ENCODE peak calls at places on chromosomes 7 and 10, in five cellular contexts. D is AG09309, B is choroid plexus epithelial cell, L is thyroid gland, W is ascending aorta. I is an unnamed sample.

GRCh38 chr10:83942410-83942809 is 196.9 kb upstream of the GHITM start:
- DNase-seq in W (no peak), B (no peak), D (no peak), L (no peak), I (no peak)

GRCh38 chr7:116162992-116163391 is 47.3 kb upstream of the TES start:
- DNase-seq in D (no peak), L (no peak), B (no peak), W (no peak), I (no peak)

GRCh38 chr7:142598297-142598696 is 151.0 kb upstream of the PRSS1 start:
- DNase-seq in W (no peak), B (no peak), L (no peak), D (no peak), I (no peak)

GRCh38 chr7:21251166-21251806 is 176.6 kb upstream of the SP4 start:
- DNase-seq in B (no peak), W (no peak), D (no peak), L (no peak), I (no peak)

GRCh38 chr7:42494199-42494710 is 257.2 kb upstream of the GLI3 start:
- DNase-seq in L (no peak), W (no peak), B (peak), D (no peak), I (no peak)

GRCh38 chr7:123633553-123633952 is 22.1 kb upstream of the LMOD2 start:
- DNase-seq in D (no peak), B (peak), W (no peak), L (no peak), I (no peak)

GRCh38 chr10:6951771-6952170 is 371.7 kb upstream of the PRKCQ start:
- DNase-seq in B (no peak), D (no peak), L (no peak), W (no peak), I (no peak)

GRCh38 chr7:44615149-44615611 is 8.8 kb downstream of the OGDH start:
- DNase-seq in D (no peak), B (peak), L (peak), W (peak), I (no peak)

GRCh38 chr10:6600224-6600987 is 20.3 kb upstream of the PRKCQ start:
- DNase-seq in B (no peak), W (no peak), L (no peak), D (no peak), I (no peak)

DNA sequence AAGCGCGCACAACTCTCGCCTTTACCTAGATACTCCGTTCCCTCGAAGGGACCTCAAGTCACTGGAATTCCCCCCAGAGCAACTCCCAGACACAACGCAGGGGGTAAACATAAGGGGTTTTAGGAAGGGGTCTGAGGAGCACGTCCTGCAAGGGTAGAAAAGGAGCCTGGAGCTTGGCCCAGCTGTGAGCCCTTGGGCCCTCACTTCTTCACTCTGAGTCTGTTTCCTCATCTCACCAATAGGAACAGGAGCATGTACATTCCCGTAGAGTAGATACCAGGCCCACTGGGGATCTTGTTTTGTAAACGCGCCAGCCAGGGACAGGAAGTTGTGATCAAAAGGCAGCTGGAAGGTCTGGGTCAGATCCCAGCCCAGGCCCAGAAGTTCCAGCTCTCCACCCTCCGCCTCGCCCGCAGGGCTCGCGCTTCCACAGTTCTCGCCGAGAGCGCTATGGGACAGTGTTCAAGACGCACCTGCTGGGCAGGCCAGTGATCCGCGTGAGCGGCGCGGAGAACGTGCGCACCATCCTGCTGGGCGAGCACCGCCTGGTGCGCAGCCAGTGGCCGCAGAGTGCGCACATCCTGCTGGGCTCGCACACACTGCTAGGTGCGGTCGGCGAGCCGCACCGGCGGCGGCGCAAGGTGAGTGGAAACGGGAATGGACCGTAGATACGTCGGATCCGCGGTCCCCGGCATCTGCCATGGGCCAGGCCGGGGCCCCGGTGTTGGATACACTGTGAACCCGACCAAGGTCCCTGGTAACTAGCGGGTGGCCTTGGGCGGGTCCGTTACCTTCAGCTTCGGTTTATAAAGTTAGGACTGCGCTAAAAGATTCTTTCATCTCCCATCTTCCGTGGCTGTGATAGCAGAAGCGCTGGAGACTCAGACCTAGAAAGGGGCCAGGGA is 1.2 kb downstream of the CYP26C1 start:
- DNase-seq in B (peak), L (no peak), D (no peak), W (no peak), I (no peak)
- H3K4me3 ChIP-seq in B (peak), L (no peak), D (peak), W (peak), I (no peak)

DNA sequence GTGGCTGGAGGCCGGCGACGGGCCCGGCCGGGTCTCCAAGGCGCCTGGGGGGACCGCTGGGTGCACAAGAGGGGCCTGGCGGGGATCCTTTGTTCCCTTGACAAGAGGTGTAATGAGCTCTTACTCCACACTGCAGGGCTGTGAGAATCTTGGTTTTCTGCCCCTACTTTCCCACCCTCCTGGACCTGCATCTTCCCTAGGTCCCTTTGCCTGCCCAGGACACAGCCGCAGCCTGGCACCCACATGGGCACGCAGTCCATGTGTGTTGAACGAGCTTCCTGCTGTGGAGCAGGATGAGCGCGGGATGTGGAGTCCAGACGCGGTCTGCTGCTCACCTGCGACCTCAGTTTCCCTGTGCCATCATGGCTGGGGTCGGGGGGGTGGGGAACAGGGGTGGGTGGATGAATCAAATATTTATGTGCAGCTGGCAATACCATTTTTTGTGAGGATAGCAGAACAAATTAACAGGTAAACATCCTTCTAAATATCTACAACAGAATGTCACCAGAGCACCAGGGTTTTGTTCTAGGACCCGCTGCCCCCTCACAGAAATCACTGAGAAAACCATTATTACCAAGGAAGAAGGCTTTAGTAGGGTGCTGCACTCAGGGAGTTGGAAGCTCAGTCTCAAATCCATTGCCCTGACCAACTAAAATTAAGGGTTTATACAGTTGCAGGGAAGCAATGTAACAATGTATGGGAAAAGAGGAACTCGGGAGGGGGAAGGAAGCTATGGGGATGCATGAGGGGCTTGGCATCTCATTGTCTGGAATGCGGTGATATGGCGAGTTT is 474 bp upstream of the NSMCE4A start:
- DNase-seq in B (no peak), D (no peak), W (no peak), L (no peak), I (no peak)
- TF ChIP-seq CTCF in B (peak), D (no peak), W (no peak), L (peak), I (no peak)

GRCh38 chr10:80206277-80206655 is 929 bp upstream of the ANXA11 start:
- DNase-seq in W (no peak), B (no peak), D (no peak), L (no peak), I (no peak)

GRCh38 chr10:80205478-80206276 is at the start of gene ANXA11:
- DNase-seq in B (peak), W (peak), D (no peak), L (peak), I (peak)

GRCh38 chr10:80210259-80210658 is 4.9 kb upstream of the ANXA11 start:
- DNase-seq in L (no peak), W (no peak), D (no peak), B (no peak), I (no peak)

GRCh38 chr10:80204801-80205477 is 398 bp downstream of the ANXA11 start:
- DNase-seq in L (peak), W (no peak), D (no peak), B (no peak), I (peak)

DNA sequence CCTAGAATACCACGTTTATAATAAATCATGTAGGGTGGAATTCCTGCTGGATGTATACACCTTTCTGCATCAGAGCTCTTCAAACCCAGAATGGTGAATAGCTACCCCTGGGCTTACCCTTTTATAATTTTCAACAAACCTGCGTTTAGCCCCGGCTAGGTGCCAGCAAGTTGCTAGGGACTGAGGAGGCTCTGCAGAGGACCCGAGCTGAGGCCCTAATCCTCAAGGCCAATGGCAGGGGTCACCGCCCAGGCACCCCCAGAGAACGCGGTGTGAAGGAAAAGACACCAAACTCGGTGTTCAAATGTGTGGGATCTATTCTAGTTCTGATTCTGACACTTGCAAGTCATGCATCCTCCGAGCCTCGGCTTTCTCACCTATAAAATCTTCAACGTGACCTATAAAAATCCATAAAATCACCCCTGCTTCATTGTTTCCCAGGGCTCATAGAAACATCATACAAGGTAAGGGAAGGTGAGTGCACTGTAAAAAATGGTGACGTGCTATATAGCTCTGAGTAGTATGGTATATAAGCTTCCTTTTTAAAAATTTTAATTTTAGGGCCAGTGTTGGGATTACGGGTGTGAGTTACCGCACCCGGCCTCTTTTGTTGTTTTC is 2.5 kb upstream of the ANXA11 start:
- DNase-seq in D (no peak), B (no peak), L (no peak), W (no peak), I (no peak)
- H3K4me3 ChIP-seq in D (peak), B (peak), L (no peak), W (peak), I (no peak)

GRCh38 chr7:73978681-73979563 is 49.1 kb upstream of the ELN start:
- DNase-seq in B (peak), W (peak), L (peak), D (no peak), I (peak)
- TF ChIP-seq CTCF in B (peak), W (peak), L (peak), D (peak), I (no peak)

DNA sequence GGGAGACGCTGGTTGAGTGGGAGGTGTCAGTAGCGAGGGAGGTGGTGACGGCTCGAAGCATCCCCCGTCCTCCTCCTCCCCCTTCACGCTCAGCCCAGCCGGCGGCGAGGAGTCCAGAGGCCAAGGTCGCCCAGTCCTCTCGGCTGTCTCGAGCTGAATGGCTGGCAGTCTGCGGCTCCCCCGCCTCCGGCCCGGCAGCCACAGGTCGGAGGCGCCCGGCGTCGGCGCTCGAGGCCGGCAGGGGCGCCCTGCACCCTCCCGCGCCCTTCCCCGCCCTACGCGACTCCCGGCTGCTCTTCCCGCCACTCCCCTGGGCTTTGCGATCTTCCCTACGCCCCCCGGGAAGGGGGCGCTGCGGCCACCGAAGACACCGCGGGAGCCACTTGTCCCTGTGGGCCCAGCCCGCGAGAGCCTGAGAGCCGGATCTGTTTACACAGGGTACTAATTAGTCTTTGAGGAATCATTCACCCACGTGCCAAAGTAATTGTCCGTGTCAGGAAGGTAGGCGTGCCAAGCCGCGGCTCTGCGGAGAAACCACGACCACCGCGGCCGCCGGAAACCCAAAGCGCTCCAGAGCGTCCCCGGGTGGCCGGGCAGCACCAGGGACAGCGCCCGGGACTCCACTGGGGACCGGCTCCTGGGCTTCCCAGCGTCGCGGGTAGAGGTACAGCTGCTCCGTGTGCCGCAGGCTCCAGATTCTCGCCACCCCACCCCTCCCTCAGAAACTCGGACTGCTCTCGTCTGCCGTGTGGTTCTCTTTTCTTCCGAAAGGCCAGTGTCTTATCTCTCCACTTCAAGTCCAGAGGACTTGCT is at the start of gene NXPH1:
- DNase-seq in L (peak), B (no peak), D (no peak), W (no peak), I (peak)
- H3K4me3 ChIP-seq in L (no peak), B (no peak), D (no peak), W (peak), I (no peak)

GRCh38 chr7:55569269-55569663 is 3.0 kb downstream of the VOPP1 start:
- DNase-seq in W (no peak), D (no peak), L (no peak), B (no peak), I (no peak)

GRCh38 chr7:55568613-55569268 is 3.6 kb downstream of the VOPP1 start:
- DNase-seq in W (no peak), D (no peak), L (no peak), B (peak), I (no peak)

GRCh38 chr7:55570218-55570873 is 2.0 kb downstream of the VOPP1 start:
- DNase-seq in D (no peak), B (no peak), L (no peak), W (no peak), I (no peak)

GRCh38 chr7:55570939-55571338 is 1.4 kb downstream of the VOPP1 start:
- DNase-seq in B (peak), D (peak), W (no peak), L (no peak), I (no peak)

DNA sequence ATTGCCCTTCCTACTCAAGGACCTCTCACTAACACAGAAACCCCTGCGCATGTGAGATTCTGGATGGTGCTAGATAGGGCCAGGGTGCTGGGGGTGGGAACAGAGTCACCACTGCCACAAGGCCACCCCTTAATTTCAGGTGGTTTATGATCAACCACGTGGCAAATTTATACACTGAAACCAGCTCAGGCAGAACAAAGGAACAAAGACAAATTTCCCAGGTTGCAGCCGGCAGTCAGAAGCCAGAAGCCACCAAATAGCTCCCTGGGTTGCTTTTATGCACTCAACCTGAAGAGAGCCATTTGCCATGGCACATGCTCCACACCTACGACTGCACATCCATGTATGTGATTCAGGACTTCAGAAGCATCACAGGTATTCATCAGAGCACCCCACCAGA is 2.5 kb downstream of the VOPP1 start:
- DNase-seq in B (no peak), D (no peak), W (no peak), L (no peak), I (no peak)
- TF ChIP-seq CTCF in B (no peak), D (no peak), W (no peak), L (no peak), I (no peak)

I was measured in adrenal gland.